ENCODE peak calls at places on chromosomes 6 and 20, in five cellular contexts. One of them, this sample, is unnamed.
A peak's percentile ranks its signal among the peaks of the same experiment; 100 is the strongest.

GRCh38 chr20:58752565-58752964 is 60.0 kb downstream of the NPEPL1 start:
- DNase-seq in neural progenitor cell: no peak
- DNase-seq in fibroblast of lung: no peak
- DNase-seq in K562: no peak
- DNase-seq in GM12878: no peak
- DNase-seq in this sample: no peak

GRCh38 chr6:89826029-89826528 is 3.6 kb upstream of the CASP8AP2 start:
- DNase-seq in neural progenitor cell: no peak
- DNase-seq in fibroblast of lung: peak; percentile 77
- DNase-seq in K562: no peak
- DNase-seq in GM12878: no peak
- DNase-seq in this sample: no peak

GRCh38 chr6:131182991-131183425 is 47.7 kb downstream of the AKAP7 start:
- DNase-seq in neural progenitor cell: peak; percentile 63
- DNase-seq in fibroblast of lung: peak; percentile 22
- DNase-seq in K562: peak; percentile 13
- DNase-seq in GM12878: no peak
- DNase-seq in this sample: peak; percentile 82

GRCh38 chr20:53074811-53075314 is 102.7 kb downstream of the TSHZ2 start:
- DNase-seq in neural progenitor cell: no peak
- DNase-seq in fibroblast of lung: peak; percentile 87
- DNase-seq in K562: no peak
- DNase-seq in GM12878: no peak
- DNase-seq in this sample: no peak

GRCh38 chr20:49567421-49568256 is at the start of gene PTGIS:
- DNase-seq in neural progenitor cell: peak; percentile 91
- DNase-seq in fibroblast of lung: no peak
- DNase-seq in K562: no peak
- DNase-seq in GM12878: no peak
- DNase-seq in this sample: no peak

GRCh38 chr6:52551483-52552277 is 25.2 kb downstream of the TRAM2 start:
- DNase-seq in neural progenitor cell: peak; percentile 71
- DNase-seq in fibroblast of lung: peak; percentile 94
- DNase-seq in K562: no peak
- DNase-seq in GM12878: no peak
- DNase-seq in this sample: no peak

GRCh38 chr6:1820165-1820564 is 210.4 kb downstream of the FOXC1 start:
- DNase-seq in neural progenitor cell: no peak
- DNase-seq in fibroblast of lung: peak; percentile 59
- DNase-seq in K562: no peak
- DNase-seq in GM12878: no peak
- DNase-seq in this sample: no peak

GRCh38 chr6:108331982-108332381 is 37.1 kb downstream of the AFG1L start:
- DNase-seq in neural progenitor cell: no peak
- DNase-seq in fibroblast of lung: no peak
- DNase-seq in K562: no peak
- DNase-seq in GM12878: no peak
- DNase-seq in this sample: no peak

GRCh38 chr20:1947535-1947846 is 46.4 kb downstream of the PDYN start:
- DNase-seq in neural progenitor cell: no peak
- DNase-seq in fibroblast of lung: no peak
- DNase-seq in K562: no peak
- DNase-seq in GM12878: no peak
- DNase-seq in this sample: no peak

GRCh38 chr6:130215526-130215925 is 7.2 kb downstream of the SAMD3 start:
- DNase-seq in neural progenitor cell: no peak
- DNase-seq in fibroblast of lung: no peak
- DNase-seq in K562: no peak
- DNase-seq in GM12878: no peak
- DNase-seq in this sample: no peak

GRCh38 chr6:85594197-85594930 is 706 bp upstream of the SNX14 start:
- DNase-seq in neural progenitor cell: peak; percentile 40
- DNase-seq in fibroblast of lung: no peak
- DNase-seq in K562: no peak
- DNase-seq in GM12878: no peak
- DNase-seq in this sample: peak; percentile 52

GRCh38 chr6:33205172-33206026 is 944 bp downstream of the HSD17B8 start:
- DNase-seq in neural progenitor cell: peak; percentile 29
- DNase-seq in fibroblast of lung: peak; percentile 92
- DNase-seq in K562: peak; percentile 68
- DNase-seq in GM12878: no peak
- DNase-seq in this sample: peak; percentile 54

GRCh38 chr6:162974685-162975084 is 246.9 kb downstream of the PACRG start:
- DNase-seq in neural progenitor cell: no peak
- DNase-seq in fibroblast of lung: no peak
- DNase-seq in K562: no peak
- DNase-seq in GM12878: no peak
- DNase-seq in this sample: no peak

GRCh38 chr6:142187209-142187608 is 40.1 kb downstream of the VTA1 start:
- DNase-seq in neural progenitor cell: no peak
- DNase-seq in fibroblast of lung: peak; percentile 60
- DNase-seq in K562: no peak
- DNase-seq in GM12878: no peak
- DNase-seq in this sample: no peak

GRCh38 chr6:147016440-147016839 is 187.8 kb upstream of the STXBP5 start:
- DNase-seq in neural progenitor cell: no peak
- DNase-seq in fibroblast of lung: no peak
- DNase-seq in K562: no peak
- DNase-seq in GM12878: no peak
- DNase-seq in this sample: no peak

GRCh38 chr6:56101141-56101553 is 146.2 kb downstream of the COL21A1 start:
- DNase-seq in neural progenitor cell: no peak
- DNase-seq in fibroblast of lung: peak; percentile 96
- DNase-seq in K562: no peak
- DNase-seq in GM12878: no peak
- DNase-seq in this sample: no peak

GRCh38 chr20:53800883-53801604 is 207.4 kb upstream of the ZNF217 start:
- DNase-seq in neural progenitor cell: peak; percentile 15
- DNase-seq in fibroblast of lung: no peak
- DNase-seq in K562: peak; percentile 37
- DNase-seq in GM12878: no peak
- DNase-seq in this sample: no peak

GRCh38 chr6:109434456-109434855 is 6.0 kb downstream of the PPIL6 start:
- DNase-seq in neural progenitor cell: no peak
- DNase-seq in fibroblast of lung: no peak
- DNase-seq in K562: no peak
- DNase-seq in GM12878: no peak
- DNase-seq in this sample: no peak

GRCh38 chr6:1040393-1040792 is 271.5 kb upstream of the FOXQ1 start:
- DNase-seq in neural progenitor cell: no peak
- DNase-seq in fibroblast of lung: no peak
- DNase-seq in K562: no peak
- DNase-seq in GM12878: no peak
- DNase-seq in this sample: no peak

GRCh38 chr6:167497387-167498056 is 172.6 kb downstream of the TTLL2 start:
- DNase-seq in neural progenitor cell: no peak
- DNase-seq in fibroblast of lung: no peak
- DNase-seq in K562: no peak
- DNase-seq in GM12878: no peak
- DNase-seq in this sample: no peak

GRCh38 chr6:128600397-128600951 is 80.1 kb upstream of the PTPRK start:
- DNase-seq in neural progenitor cell: no peak
- DNase-seq in fibroblast of lung: peak; percentile 98
- DNase-seq in K562: no peak
- DNase-seq in GM12878: peak; percentile 11
- DNase-seq in this sample: no peak

GRCh38 chr20:4876731-4877130 is 124.6 kb downstream of the SLC23A2 start:
- DNase-seq in neural progenitor cell: no peak
- DNase-seq in fibroblast of lung: no peak
- DNase-seq in K562: no peak
- DNase-seq in GM12878: no peak
- DNase-seq in this sample: no peak

GRCh38 chr6:166998256-166999144 is 697 bp upstream of the CEP43 start:
- DNase-seq in neural progenitor cell: peak; percentile 49
- DNase-seq in fibroblast of lung: no peak
- DNase-seq in K562: peak; percentile 24
- DNase-seq in GM12878: no peak
- DNase-seq in this sample: no peak

GRCh38 chr6:70651326-70651905 is 16.3 kb upstream of the SMAP1 start:
- DNase-seq in neural progenitor cell: no peak
- DNase-seq in fibroblast of lung: no peak
- DNase-seq in K562: no peak
- DNase-seq in GM12878: no peak
- DNase-seq in this sample: no peak

GRCh38 chr6:12036766-12037165 is 24.7 kb downstream of the HIVEP1 start:
- DNase-seq in neural progenitor cell: no peak
- DNase-seq in fibroblast of lung: no peak
- DNase-seq in K562: no peak
- DNase-seq in GM12878: no peak
- DNase-seq in this sample: no peak
- H3K79me2 ChIP-seq in neural progenitor cell: peaks cover 96% of the 10 kb centered on the region
- H3K79me2 ChIP-seq in fibroblast of lung: peaks cover 18% of the 10 kb centered on the region
- H3K79me2 ChIP-seq in K562: peaks cover 96% of the 10 kb centered on the region
- H3K79me2 ChIP-seq in GM12878: peaks cover 81% of the 10 kb centered on the region
- H3K79me2 ChIP-seq in this sample: peaks cover 63% of the 10 kb centered on the region

GRCh38 chr6:137879301-137879700 is 12.2 kb downstream of the TNFAIP3 start:
- DNase-seq in neural progenitor cell: no peak
- DNase-seq in fibroblast of lung: no peak
- DNase-seq in K562: no peak
- DNase-seq in GM12878: no peak
- DNase-seq in this sample: no peak
- H3K27ac ChIP-seq in neural progenitor cell: no peak overlapping the region
- H3K27ac ChIP-seq in fibroblast of lung: no peak overlapping the region
- H3K27ac ChIP-seq in K562: no peak overlapping the region
- H3K27ac ChIP-seq in GM12878: no peak overlapping the region
- H3K27ac ChIP-seq in this sample: no peak overlapping the region

GRCh38 chr6:3329491-3330051 is 70.8 kb downstream of the PSMG4 start:
- DNase-seq in neural progenitor cell: no peak
- DNase-seq in fibroblast of lung: no peak
- DNase-seq in K562: no peak
- DNase-seq in GM12878: no peak
- DNase-seq in this sample: no peak

GRCh38 chr6:3328796-3329195 is 70.0 kb downstream of the PSMG4 start:
- DNase-seq in neural progenitor cell: no peak
- DNase-seq in fibroblast of lung: no peak
- DNase-seq in K562: no peak
- DNase-seq in GM12878: no peak
- DNase-seq in this sample: no peak

GRCh38 chr6:3331948-3332347 is 73.2 kb downstream of the PSMG4 start:
- DNase-seq in neural progenitor cell: no peak
- DNase-seq in fibroblast of lung: no peak
- DNase-seq in K562: no peak
- DNase-seq in GM12878: no peak
- DNase-seq in this sample: no peak

GRCh38 chr6:3331498-3331897 is 72.8 kb downstream of the PSMG4 start:
- DNase-seq in neural progenitor cell: no peak
- DNase-seq in fibroblast of lung: no peak
- DNase-seq in K562: no peak
- DNase-seq in GM12878: no peak
- DNase-seq in this sample: no peak

DNA sequence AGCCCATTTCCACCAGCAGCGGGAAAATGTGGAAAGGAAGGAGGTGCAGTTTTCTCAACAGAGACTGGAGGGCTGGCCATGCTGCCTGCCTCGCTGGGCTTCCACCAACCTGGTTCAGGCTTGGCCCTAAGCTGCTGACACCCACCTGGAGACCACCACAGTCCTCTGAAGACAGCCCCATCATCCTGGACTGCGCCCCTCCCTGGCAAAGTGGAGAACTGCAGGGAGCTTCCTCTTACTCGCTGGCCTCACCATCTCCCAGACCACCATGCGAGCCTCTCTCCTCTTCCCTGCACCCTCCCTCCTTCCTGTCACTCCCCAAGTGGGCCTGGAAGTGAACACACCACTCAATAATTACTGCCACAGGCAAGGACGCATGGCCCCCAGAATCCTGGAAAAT is 71.5 kb downstream of the PSMG4 start:
- DNase-seq in neural progenitor cell: no peak
- DNase-seq in fibroblast of lung: no peak
- DNase-seq in K562: peak; percentile 44
- DNase-seq in GM12878: no peak
- DNase-seq in this sample: no peak
- TF ChIP-seq CTCF in neural progenitor cell: peak; percentile 38
- TF ChIP-seq CTCF in fibroblast of lung: no peak
- TF ChIP-seq CTCF in K562: peak; percentile 82
- TF ChIP-seq CTCF in GM12878: no peak
- TF ChIP-seq CTCF in this sample: peak; percentile 36

DNA sequence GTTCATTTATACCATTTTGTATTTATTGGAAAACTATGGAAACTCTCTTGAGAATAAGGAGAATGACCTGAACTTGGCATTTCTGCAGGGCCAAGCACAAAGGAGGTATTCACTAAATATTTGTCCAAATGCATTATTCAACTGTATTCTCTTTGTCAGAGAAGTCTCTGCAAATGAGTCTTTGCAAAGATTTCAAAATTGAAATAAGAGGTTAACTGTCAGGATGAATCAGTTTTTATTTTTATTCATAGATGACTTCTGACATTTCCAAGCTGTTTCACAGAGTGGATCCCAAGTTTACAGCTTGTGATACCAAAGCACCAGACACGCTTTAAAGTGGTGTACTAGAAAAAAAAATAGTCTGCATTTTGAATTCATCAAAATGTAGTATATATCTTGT is 131.6 kb downstream of the UTRN start:
- DNase-seq in neural progenitor cell: no peak
- DNase-seq in fibroblast of lung: no peak
- DNase-seq in K562: no peak
- DNase-seq in GM12878: no peak
- DNase-seq in this sample: no peak
- H3K79me2 ChIP-seq in neural progenitor cell: peaks cover 6% of the 10 kb centered on the region
- H3K79me2 ChIP-seq in fibroblast of lung: peaks cover 22% of the 10 kb centered on the region
- H3K79me2 ChIP-seq in K562: no peaks in the 10 kb centered on the region
- H3K79me2 ChIP-seq in GM12878: peaks cover 2% of the 10 kb centered on the region
- H3K79me2 ChIP-seq in this sample: no peaks in the 10 kb centered on the region

This sample was measured in OCI-LY7.